ENCODE peak calls at places on chromosomes 7 and 10, in five cellular contexts. N is HCT116, Z is A549, X is NB4, H is HepG2. D is an unnamed sample.

GRCh38 chr10:357201-357950 is 222.1 kb downstream of the ZMYND11 start:
- DNase-seq in N (no peak), Z (no peak), X (no peak), H (no peak), D (no peak)

GRCh38 chr7:27795977-27796376 is 56.0 kb downstream of the TAX1BP1 start:
- DNase-seq in N (no peak), Z (no peak), X (no peak), H (no peak), D (no peak)

GRCh38 chr7:3157541-3158287 is 114.0 kb upstream of the CARD11 start:
- DNase-seq in N (no peak), Z (no peak), X (no peak), H (peak), D (no peak)

GRCh38 chr10:101938316-101939272 is 95.0 kb upstream of the KCNIP2 start:
- DNase-seq in N (peak), Z (no peak), X (no peak), H (no peak), D (no peak)

GRCh38 chr7:90210925-90211324 is 615 bp upstream of the STEAP2 start:
- DNase-seq in N (no peak), Z (no peak), X (no peak), H (peak), D (no peak)

GRCh38 chr7:1705856-1706255 is 35.8 kb downstream of the ELFN1 start:
- DNase-seq in N (no peak), Z (no peak), X (no peak), H (no peak), D (no peak)

GRCh38 chr10:11095374-11095785 is 77.7 kb downstream of the CELF2 start:
- DNase-seq in N (no peak), Z (no peak), X (peak), H (no peak), D (no peak)

GRCh38 chr7:150951181-150951520 is 27.0 kb downstream of the KCNH2 start:
- DNase-seq in N (no peak), Z (no peak), X (no peak), H (no peak), D (peak)

GRCh38 chr7:101565601-101566209 is 63.4 kb downstream of the MYL10 start:
- DNase-seq in N (no peak), Z (no peak), X (no peak), H (no peak), D (no peak)

GRCh38 chr7:112202819-112203218 is 3.4 kb downstream of the DOCK4 start:
- DNase-seq in N (no peak), Z (no peak), X (peak), H (peak), D (no peak)

GRCh38 chr10:43230101-43230908 is 36.6 kb downstream of the RASGEF1A start:
- DNase-seq in N (no peak), Z (no peak), X (no peak), H (no peak), D (no peak)

GRCh38 chr7:100520138-100520537 is 18.9 kb upstream of the AGFG2 start:
- DNase-seq in N (no peak), Z (no peak), X (no peak), H (no peak), D (no peak)

GRCh38 chr10:95183451-95184230 is 10.4 kb upstream of the ACSM6 start:
- DNase-seq in N (peak), Z (peak), X (peak), H (no peak), D (peak)

GRCh38 chr10:126063353-126063791 is 167.0 kb downstream of the FANK1 start:
- DNase-seq in N (peak), Z (no peak), X (no peak), H (no peak), D (no peak)

GRCh38 chr7:54788664-54789063 is 29.7 kb upstream of the SEC61G start:
- DNase-seq in N (peak), Z (peak), X (peak), H (peak), D (peak)

GRCh38 chr10:8874268-8874667 is 819.8 kb downstream of the GATA3 start:
- DNase-seq in N (no peak), Z (no peak), X (no peak), H (no peak), D (no peak)

GRCh38 chr7:35593896-35594295 is 101.0 kb downstream of the HERPUD2 start:
- DNase-seq in N (peak), Z (no peak), X (peak), H (peak), D (peak)

GRCh38 chr7:149662591-149663095 is 110.7 kb downstream of the ZNF467 start:
- DNase-seq in N (peak), Z (peak), X (peak), H (peak), D (peak)

GRCh38 chr10:6089334-6090219 is 743 bp downstream of the RBM17 start:
- DNase-seq in N (no peak), Z (no peak), X (peak), H (peak), D (peak)

GRCh38 chr7:23315366-23315765 is 16.2 kb downstream of the MALSU1 start:
- DNase-seq in N (no peak), Z (no peak), X (no peak), H (no peak), D (no peak)

GRCh38 chr10:80468002-80468401 is 13.9 kb downstream of the TSPAN14 start:
- DNase-seq in N (no peak), Z (no peak), X (peak), H (no peak), D (peak)

GRCh38 chr10:88361494-88361893 is 221.6 kb downstream of the RNLS start:
- DNase-seq in N (no peak), Z (no peak), X (no peak), H (no peak), D (no peak)

GRCh38 chr10:30374353-30374752 is 25.3 kb upstream of the MTPAP start:
- DNase-seq in N (no peak), Z (no peak), X (peak), H (peak), D (peak)

GRCh38 chr7:19920200-19920599 is 146.8 kb upstream of the TMEM196 start:
- DNase-seq in N (no peak), Z (no peak), X (no peak), H (no peak), D (no peak)

GRCh38 chr10:128046934-128047251 is 79.3 kb downstream of the MKI67 start:
- DNase-seq in N (no peak), Z (no peak), X (no peak), H (no peak), D (no peak)

GRCh38 chr10:128047991-128048826 is 78.0 kb downstream of the MKI67 start:
- DNase-seq in N (no peak), Z (no peak), X (peak), H (peak), D (no peak)

GRCh38 chr10:128046156-128046933 is 79.9 kb downstream of the MKI67 start:
- DNase-seq in N (no peak), Z (no peak), X (no peak), H (no peak), D (no peak)

GRCh38 chr10:128045833-128046120 is 80.4 kb downstream of the MKI67 start:
- DNase-seq in N (no peak), Z (no peak), X (no peak), H (no peak), D (no peak)

DNA sequence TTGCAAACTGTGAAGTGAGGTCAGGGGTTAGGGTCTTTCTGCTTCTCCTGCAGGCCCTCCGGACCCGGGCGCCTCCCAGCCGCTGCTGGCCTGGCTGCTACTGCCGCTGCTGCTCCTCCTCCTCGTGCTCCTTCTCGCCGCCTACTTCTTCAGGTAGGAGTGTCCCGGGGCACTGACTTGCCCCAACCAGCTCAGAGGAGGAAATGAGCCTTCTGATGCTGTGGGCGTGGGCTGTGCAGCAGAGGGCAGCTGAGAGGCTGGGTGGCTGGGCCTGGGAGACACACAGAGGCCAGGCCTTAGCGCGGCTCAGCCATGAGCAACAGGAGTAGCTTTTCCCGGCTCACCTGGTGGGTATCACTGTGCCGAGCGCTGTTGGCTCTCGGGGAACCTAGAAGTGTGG is 78.9 kb downstream of the MKI67 start:
- DNase-seq in N (peak), Z (no peak), X (peak), H (no peak), D (peak)
- TF ChIP-seq POLR2A in N (peak), Z (no peak), X (peak), H (no peak), D (peak)

DNA sequence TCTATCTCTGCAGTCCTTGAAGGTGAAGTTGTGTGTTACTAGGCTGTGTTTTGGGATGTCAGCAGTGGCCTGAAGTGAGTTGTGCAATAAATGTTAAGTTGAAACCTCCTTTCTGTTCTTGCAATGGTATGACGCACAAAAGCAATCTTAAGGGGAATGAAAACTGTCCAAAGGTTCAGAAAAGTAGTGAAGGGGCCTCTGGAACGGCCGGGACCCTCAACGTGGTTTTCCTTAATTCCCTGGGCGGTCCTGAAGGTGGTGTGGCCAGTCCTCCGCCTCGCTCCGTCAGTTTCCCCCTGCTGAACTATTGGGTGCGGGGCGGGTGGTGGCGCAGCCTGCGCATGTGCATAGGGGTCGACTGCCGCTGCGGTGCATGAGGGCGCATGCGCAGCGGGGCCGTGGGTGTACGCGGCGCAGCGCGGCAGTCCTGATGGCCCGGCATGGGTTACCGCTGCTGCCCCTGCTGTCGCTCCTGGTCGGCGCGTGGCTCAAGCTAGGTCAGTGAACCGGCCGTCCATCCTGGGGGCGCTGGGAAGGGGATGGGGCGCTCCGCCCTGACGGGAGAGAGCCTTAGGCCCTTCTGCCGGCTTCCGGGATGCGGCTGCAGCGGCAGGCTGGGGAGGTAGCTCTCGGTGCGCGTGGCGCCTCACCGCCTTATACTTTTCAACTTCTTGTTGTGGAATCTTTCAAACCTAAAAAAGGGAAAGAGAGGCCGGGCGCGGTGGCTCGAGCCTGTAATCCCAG is at the start of gene SUMF2:
- DNase-seq in N (peak), Z (peak), X (peak), H (peak), D (peak)
- TF ChIP-seq POLR2A in N (peak), Z (peak), X (peak), H (peak), D (peak)

GRCh38 chr10:114477285-114477684 is 73.0 kb upstream of the AFAP1L2 start:
- DNase-seq in N (no peak), Z (no peak), X (no peak), H (peak), D (no peak)
- TF ChIP-seq POLR2A in N (no peak), Z (no peak), X (no peak), H (no peak), D (no peak)

DNA sequence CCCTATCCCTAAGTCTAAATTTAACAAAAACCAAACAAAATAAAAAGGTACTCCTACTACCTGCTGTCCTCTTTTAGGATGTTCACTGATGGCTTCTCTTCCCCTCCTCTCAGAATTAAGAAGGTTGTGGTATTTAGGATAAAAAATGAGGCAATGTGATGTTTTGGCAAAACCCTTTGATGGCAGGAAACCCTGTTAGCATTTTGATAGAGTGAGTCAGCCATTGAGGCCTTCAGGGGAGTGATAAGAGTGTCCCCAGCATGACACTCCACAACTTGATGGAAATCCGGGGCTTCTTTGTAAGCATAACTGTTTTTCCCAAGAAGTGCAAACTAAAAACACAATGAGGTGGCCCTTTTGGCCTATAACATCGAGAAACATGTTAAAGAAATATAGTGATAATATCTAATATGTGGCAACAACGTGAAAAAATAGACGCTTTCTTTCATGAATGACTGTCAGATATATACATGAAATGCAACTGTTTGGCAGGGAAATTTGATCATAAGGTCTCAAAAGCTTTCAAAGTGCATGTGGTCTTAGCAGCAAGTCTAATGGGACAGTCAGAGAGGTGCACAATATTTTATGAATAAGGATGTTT is 55.0 kb downstream of the PRTFDC1 start:
- DNase-seq in N (peak), Z (peak), X (no peak), H (peak), D (peak)
- TF ChIP-seq POLR2A in N (no peak), Z (no peak), X (no peak), H (no peak), D (no peak)

DNA sequence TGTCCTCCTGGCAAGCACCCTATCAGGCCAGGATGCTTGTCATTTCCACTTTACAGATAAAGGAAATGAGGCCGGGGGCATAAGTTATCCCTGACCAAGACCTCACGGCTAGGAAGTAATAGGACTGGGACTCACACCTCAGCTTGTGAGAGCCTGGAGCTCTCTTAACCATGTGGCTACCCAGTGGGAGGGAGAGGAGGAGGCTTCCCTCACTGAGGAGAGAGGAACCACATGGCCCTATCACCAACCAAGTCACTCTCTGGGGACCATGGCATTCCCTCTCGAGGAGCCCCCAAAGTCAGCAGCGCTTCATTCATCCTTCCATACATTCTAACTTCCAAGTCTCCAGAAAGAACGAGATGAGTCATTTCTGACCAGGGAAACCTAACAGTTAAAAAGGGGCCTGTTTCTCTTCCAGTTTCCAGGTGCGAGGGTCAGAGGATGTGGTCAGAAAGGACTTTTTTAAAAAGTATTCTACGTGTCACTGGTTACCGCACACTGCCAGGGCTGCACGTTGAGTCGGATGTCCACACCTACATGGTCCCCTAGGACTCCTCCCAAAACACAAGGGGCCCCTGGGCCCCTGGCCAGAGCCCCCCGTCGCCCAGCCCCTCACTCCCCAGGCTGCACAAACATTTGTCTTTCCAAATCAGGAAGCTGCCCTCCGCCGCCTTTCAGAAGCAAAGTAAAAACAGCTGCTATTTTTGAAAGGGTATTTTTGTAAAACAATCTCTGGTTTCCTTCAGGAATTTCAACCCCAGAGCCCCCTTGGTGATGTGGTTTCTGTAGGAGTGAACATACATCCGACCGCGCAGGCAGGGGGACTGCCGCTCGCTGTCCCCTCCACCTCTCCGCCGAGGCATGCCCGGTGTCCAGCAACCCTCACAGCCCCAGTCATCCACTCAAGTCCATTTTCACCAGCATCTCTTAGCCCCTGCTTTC is 128.2 kb upstream of the CHST15 start:
- DNase-seq in N (no peak), Z (no peak), X (no peak), H (no peak), D (no peak)
- TF ChIP-seq POLR2A in N (no peak), Z (no peak), X (no peak), H (no peak), D (no peak)

GRCh38 chr10:71860243-71861029 is 9.4 kb upstream of the PSAP start:
- DNase-seq in N (peak), Z (peak), X (peak), H (peak), D (peak)
- TF ChIP-seq POLR2A in N (no peak), Z (no peak), X (no peak), H (no peak), D (peak)

GRCh38 chr7:15507235-15507634 is 54.6 kb downstream of the AGMO start:
- DNase-seq in N (no peak), Z (no peak), X (no peak), H (no peak), D (no peak)

GRCh38 chr7:15504376-15504775 is 57.4 kb downstream of the AGMO start:
- DNase-seq in N (no peak), Z (no peak), X (no peak), H (no peak), D (no peak)

GRCh38 chr7:15505761-15506160 is 56.1 kb downstream of the AGMO start:
- DNase-seq in N (no peak), Z (no peak), X (no peak), H (no peak), D (peak)

GRCh38 chr7:15507708-15508107 is 54.1 kb downstream of the AGMO start:
- DNase-seq in N (no peak), Z (no peak), X (no peak), H (no peak), D (no peak)

DNA sequence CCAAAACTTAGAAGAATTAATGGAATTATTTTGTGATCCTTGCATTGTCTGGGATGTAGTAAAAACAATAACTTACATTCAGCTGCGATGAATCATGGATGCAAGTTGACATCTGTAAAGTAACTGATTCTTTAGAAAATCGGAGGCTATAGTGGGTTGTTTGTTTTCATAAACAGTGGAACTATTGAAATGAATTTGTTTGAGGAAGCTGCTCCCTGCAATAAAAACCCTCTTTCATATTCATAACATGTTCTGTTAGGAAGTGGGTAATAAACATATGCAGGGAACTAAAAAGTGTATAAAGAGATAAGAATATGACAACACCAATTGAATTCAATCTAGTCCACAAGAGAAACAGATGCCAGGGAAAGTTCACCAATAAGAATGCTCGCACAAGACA is 53.6 kb downstream of the AGMO start:
- DNase-seq in N (no peak), Z (no peak), X (no peak), H (no peak), D (no peak)
- TF ChIP-seq POLR2A in N (no peak), Z (no peak), X (no peak), H (no peak), D (no peak)

D was measured in erythroblast.